ENCODE peak calls at places on chromosomes 12 and 14, in four cellular contexts. U is CD8-positive, alpha-beta T cell; G is CD8-positive, alpha-beta memory T cell; F is astrocyte of the spinal cord. N is an unnamed sample.

GRCh38 chr14:55052259-55052930 is 948 bp downstream of the MAPK1IP1L start:
- DNase-seq in U (no peak), F (peak), G (no peak), N (no peak)

GRCh38 chr12:11607313-11608081 is 42.0 kb upstream of the ETV6 start:
- DNase-seq in F (no peak), U (no peak), G (no peak), N (no peak)

GRCh38 chr12:93319523-93320045 is 58.1 kb upstream of the NUDT4 start:
- DNase-seq in G (no peak), U (no peak), F (no peak), N (no peak)

GRCh38 chr12:4285070-4285469 is 11.5 kb downstream of the CCND2 start:
- DNase-seq in U (no peak), F (no peak), G (no peak), N (no peak)

GRCh38 chr14:26687438-26687837 is 89.6 kb upstream of the NOVA1 start:
- DNase-seq in F (no peak), G (no peak), U (no peak), N (no peak)

GRCh38 chr12:113130457-113131135 is 5.0 kb downstream of the RASAL1 start:
- DNase-seq in G (no peak), U (no peak), F (no peak), N (no peak)

GRCh38 chr12:109679716-109680520 is 33.7 kb upstream of the FAM222A start:
- DNase-seq in F (no peak), U (no peak), G (no peak), N (no peak)

GRCh38 chr14:68715032-68715924 is 77.6 kb downstream of the ZFP36L1 start:
- DNase-seq in F (peak), U (no peak), G (no peak), N (no peak)

GRCh38 chr14:103144085-103144484 is 20.8 kb downstream of the TNFAIP2 start:
- DNase-seq in U (no peak), F (no peak), G (no peak), N (no peak)

GRCh38 chr12:92574911-92575570 is 127.7 kb upstream of the PLEKHG7 start:
- DNase-seq in F (no peak), U (no peak), G (no peak), N (no peak)

GRCh38 chr14:73173092-73173735 is 36.9 kb downstream of the PSEN1 start:
- DNase-seq in G (no peak), F (peak), U (no peak), N (no peak)